ENCODE peak calls at places on chromosome 7, in five cellular contexts. One of them, this sample, is unnamed.

GRCh38 chr7:47580175-47580701 is 1.7 kb downstream of the TNS3 start:
- DNase-seq in stimulated activated CD4-positive, alpha-beta T cell treated with anti-CD3 and anti-CD28 coated beads, Interleukin-2, amount 100 ng/mL, for 48 hours: no peak
- DNase-seq in CD4-positive, CD25-positive, alpha-beta regulatory T cell: no peak
- DNase-seq in astrocyte of the spinal cord: no peak
- DNase-seq in activated CD4-positive, alpha-beta T cell treated with anti-CD3 and anti-CD28 coated beads, Interleukin-2, amount 10 ng/mL, durations not matched to agents 7 days and 5 days: no peak
- DNase-seq in this sample: no peak

GRCh38 chr7:149856-150636 is 42.3 kb upstream of the FAM20C start:
- DNase-seq in CD4-positive, CD25-positive, alpha-beta regulatory T cell: no peak
- DNase-seq in stimulated activated CD4-positive, alpha-beta T cell treated with anti-CD3 and anti-CD28 coated beads, Interleukin-2, amount 100 ng/mL, for 48 hours: peak; percentile 34
- DNase-seq in astrocyte of the spinal cord: no peak
- DNase-seq in activated CD4-positive, alpha-beta T cell treated with anti-CD3 and anti-CD28 coated beads, Interleukin-2, amount 10 ng/mL, durations not matched to agents 7 days and 5 days: peak; percentile 36
- DNase-seq in this sample: no peak

GRCh38 chr7:157556339-157556944 is 219.6 kb downstream of the DNAJB6 start:
- DNase-seq in astrocyte of the spinal cord: no peak
- DNase-seq in CD4-positive, CD25-positive, alpha-beta regulatory T cell: no peak
- DNase-seq in activated CD4-positive, alpha-beta T cell treated with anti-CD3 and anti-CD28 coated beads, Interleukin-2, amount 10 ng/mL, durations not matched to agents 7 days and 5 days: no peak
- DNase-seq in stimulated activated CD4-positive, alpha-beta T cell treated with anti-CD3 and anti-CD28 coated beads, Interleukin-2, amount 100 ng/mL, for 48 hours: no peak
- DNase-seq in this sample: no peak

GRCh38 chr7:132650498-132650897 is 74.2 kb upstream of the PLXNA4 start:
- DNase-seq in CD4-positive, CD25-positive, alpha-beta regulatory T cell: no peak
- DNase-seq in astrocyte of the spinal cord: peak; percentile 70
- DNase-seq in stimulated activated CD4-positive, alpha-beta T cell treated with anti-CD3 and anti-CD28 coated beads, Interleukin-2, amount 100 ng/mL, for 48 hours: no peak
- DNase-seq in activated CD4-positive, alpha-beta T cell treated with anti-CD3 and anti-CD28 coated beads, Interleukin-2, amount 10 ng/mL, durations not matched to agents 7 days and 5 days: no peak
- DNase-seq in this sample: no peak

GRCh38 chr7:5333121-5334050 is 50.6 kb downstream of the SLC29A4 start:
- DNase-seq in activated CD4-positive, alpha-beta T cell treated with anti-CD3 and anti-CD28 coated beads, Interleukin-2, amount 10 ng/mL, durations not matched to agents 7 days and 5 days: no peak
- DNase-seq in astrocyte of the spinal cord: no peak
- DNase-seq in stimulated activated CD4-positive, alpha-beta T cell treated with anti-CD3 and anti-CD28 coated beads, Interleukin-2, amount 100 ng/mL, for 48 hours: no peak
- DNase-seq in CD4-positive, CD25-positive, alpha-beta regulatory T cell: no peak
- DNase-seq in this sample: peak; percentile 48

GRCh38 chr7:80098795-80099194 is 35.8 kb upstream of the GNAI1 start:
- DNase-seq in stimulated activated CD4-positive, alpha-beta T cell treated with anti-CD3 and anti-CD28 coated beads, Interleukin-2, amount 100 ng/mL, for 48 hours: no peak
- DNase-seq in astrocyte of the spinal cord: no peak
- DNase-seq in activated CD4-positive, alpha-beta T cell treated with anti-CD3 and anti-CD28 coated beads, Interleukin-2, amount 10 ng/mL, durations not matched to agents 7 days and 5 days: no peak
- DNase-seq in CD4-positive, CD25-positive, alpha-beta regulatory T cell: no peak
- DNase-seq in this sample: no peak

GRCh38 chr7:140525741-140526140 is 46.4 kb upstream of the MKRN1 start:
- DNase-seq in activated CD4-positive, alpha-beta T cell treated with anti-CD3 and anti-CD28 coated beads, Interleukin-2, amount 10 ng/mL, durations not matched to agents 7 days and 5 days: peak; percentile 69
- DNase-seq in CD4-positive, CD25-positive, alpha-beta regulatory T cell: no peak
- DNase-seq in astrocyte of the spinal cord: peak; percentile 79
- DNase-seq in stimulated activated CD4-positive, alpha-beta T cell treated with anti-CD3 and anti-CD28 coated beads, Interleukin-2, amount 100 ng/mL, for 48 hours: peak; percentile 17
- DNase-seq in this sample: peak; percentile 5

GRCh38 chr7:157086508-157087187 is 52.1 kb upstream of the UBE3C start:
- DNase-seq in stimulated activated CD4-positive, alpha-beta T cell treated with anti-CD3 and anti-CD28 coated beads, Interleukin-2, amount 100 ng/mL, for 48 hours: no peak
- DNase-seq in CD4-positive, CD25-positive, alpha-beta regulatory T cell: no peak
- DNase-seq in activated CD4-positive, alpha-beta T cell treated with anti-CD3 and anti-CD28 coated beads, Interleukin-2, amount 10 ng/mL, durations not matched to agents 7 days and 5 days: no peak
- DNase-seq in astrocyte of the spinal cord: no peak
- DNase-seq in this sample: no peak

GRCh38 chr7:49483142-49483541 is 290.3 kb upstream of the VWC2 start:
- DNase-seq in CD4-positive, CD25-positive, alpha-beta regulatory T cell: no peak
- DNase-seq in activated CD4-positive, alpha-beta T cell treated with anti-CD3 and anti-CD28 coated beads, Interleukin-2, amount 10 ng/mL, durations not matched to agents 7 days and 5 days: no peak
- DNase-seq in stimulated activated CD4-positive, alpha-beta T cell treated with anti-CD3 and anti-CD28 coated beads, Interleukin-2, amount 100 ng/mL, for 48 hours: no peak
- DNase-seq in astrocyte of the spinal cord: no peak
- DNase-seq in this sample: no peak

GRCh38 chr7:66729274-66729673 is 11.3 kb upstream of the RABGEF1 start:
- DNase-seq in CD4-positive, CD25-positive, alpha-beta regulatory T cell: no peak
- DNase-seq in stimulated activated CD4-positive, alpha-beta T cell treated with anti-CD3 and anti-CD28 coated beads, Interleukin-2, amount 100 ng/mL, for 48 hours: no peak
- DNase-seq in activated CD4-positive, alpha-beta T cell treated with anti-CD3 and anti-CD28 coated beads, Interleukin-2, amount 10 ng/mL, durations not matched to agents 7 days and 5 days: no peak
- DNase-seq in astrocyte of the spinal cord: no peak
- DNase-seq in this sample: no peak

GRCh38 chr7:5677538-5678294 is 103.7 kb downstream of the RNF216 start:
- DNase-seq in CD4-positive, CD25-positive, alpha-beta regulatory T cell: no peak
- DNase-seq in activated CD4-positive, alpha-beta T cell treated with anti-CD3 and anti-CD28 coated beads, Interleukin-2, amount 10 ng/mL, durations not matched to agents 7 days and 5 days: peak; percentile 51
- DNase-seq in stimulated activated CD4-positive, alpha-beta T cell treated with anti-CD3 and anti-CD28 coated beads, Interleukin-2, amount 100 ng/mL, for 48 hours: peak; percentile 23
- DNase-seq in astrocyte of the spinal cord: peak; percentile 78
- DNase-seq in this sample: peak; percentile 48

GRCh38 chr7:137933270-137934017 is 68.4 kb downstream of the CREB3L2 start:
- DNase-seq in astrocyte of the spinal cord: peak; percentile 86
- DNase-seq in CD4-positive, CD25-positive, alpha-beta regulatory T cell: no peak
- DNase-seq in activated CD4-positive, alpha-beta T cell treated with anti-CD3 and anti-CD28 coated beads, Interleukin-2, amount 10 ng/mL, durations not matched to agents 7 days and 5 days: no peak
- DNase-seq in stimulated activated CD4-positive, alpha-beta T cell treated with anti-CD3 and anti-CD28 coated beads, Interleukin-2, amount 100 ng/mL, for 48 hours: no peak
- DNase-seq in this sample: no peak